ENCODE peak calls at places on chromosomes 13 and 19, in ten cellular contexts. R is tibial nerve, V is A549, M is body of pancreas, O is esophagus muscularis mucosa, W is ovary, G is gastrocnemius medialis, Q is testis, Y is right lobe of liver, T is prostate gland. U is an unnamed sample.
A peak's percentile ranks its signal among the peaks of the same experiment; 100 is the strongest.

GRCh38 chr19:21569497-21569870 is 64.1 kb downstream of the ZNF429 start:
- DNase-seq in R (no peak), V (no peak), M (peak; percentile 80), O (no peak), W (no peak), G (peak; percentile 49), Q (no peak), Y (peak; percentile 66), T (no peak), U (no peak)

GRCh38 chr13:73767747-73768315 is 366.4 kb downstream of the KLF12 start:
- DNase-seq in R (no peak), V (no peak), M (no peak), O (no peak), W (no peak), G (no peak), Q (no peak), Y (no peak), T (no peak), U (no peak)

GRCh38 chr13:22175815-22176214 is 504.9 kb downstream of the FGF9 start:
- DNase-seq in R (no peak), V (no peak), M (no peak), O (no peak), W (no peak), G (no peak), Q (no peak), Y (no peak), T (no peak), U (no peak)

GRCh38 chr19:35549174-35549788 is 3.9 kb downstream of the TMEM147 start:
- DNase-seq in R (no peak), V (peak; percentile 96), M (peak; percentile 70), O (no peak), W (peak; percentile 39), G (peak; percentile 47), Q (peak; percentile 39), Y (peak; percentile 63), T (peak; percentile 66), U (peak; percentile 50)

GRCh38 chr19:51691122-51692064 is 1.7 kb upstream of the SPACA6 start:
- DNase-seq in R (no peak), V (no peak), M (no peak), O (peak; percentile 60), W (no peak), G (no peak), Q (peak; percentile 44), Y (no peak), T (no peak), U (no peak)

GRCh38 chr13:58712191-58712590 is 1080.6 kb downstream of the PCDH17 start:
- DNase-seq in R (no peak), V (no peak), M (no peak), O (no peak), W (no peak), G (no peak), Q (no peak), Y (no peak), T (no peak), U (no peak)

GRCh38 chr19:41341669-41342490 is 11.8 kb downstream of the TGFB1 start:
- DNase-seq in R (no peak), V (no peak), M (peak; percentile 83), O (no peak), W (no peak), G (no peak), Q (no peak), Y (peak; percentile 50), T (no peak), U (no peak)

GRCh38 chr13:30159446-30159839 is 147.9 kb downstream of the KATNAL1 start:
- DNase-seq in R (no peak), V (no peak), M (no peak), O (no peak), W (no peak), G (no peak), Q (no peak), Y (no peak), T (no peak), U (no peak)

GRCh38 chr13:40390290-40391008 is 276.0 kb downstream of the FOXO1 start:
- DNase-seq in R (no peak), V (no peak), M (no peak), O (peak; percentile 75), W (no peak), G (no peak), Q (no peak), Y (no peak), T (no peak), U (no peak)

GRCh38 chr13:40387775-40388174 is 278.7 kb downstream of the FOXO1 start:
- DNase-seq in R (no peak), V (no peak), M (no peak), O (peak; percentile 55), W (no peak), G (no peak), Q (no peak), Y (no peak), T (no peak), U (no peak)

GRCh38 chr13:40389081-40389641 is 277.3 kb downstream of the FOXO1 start:
- DNase-seq in R (no peak), V (no peak), M (no peak), O (peak; percentile 87), W (no peak), G (no peak), Q (no peak), Y (no peak), T (no peak), U (no peak)

GRCh38 chr13:40386586-40386985 is 279.9 kb downstream of the FOXO1 start:
- DNase-seq in R (no peak), V (no peak), M (no peak), O (no peak), W (no peak), G (no peak), Q (no peak), Y (no peak), T (no peak), U (no peak)

DNA sequence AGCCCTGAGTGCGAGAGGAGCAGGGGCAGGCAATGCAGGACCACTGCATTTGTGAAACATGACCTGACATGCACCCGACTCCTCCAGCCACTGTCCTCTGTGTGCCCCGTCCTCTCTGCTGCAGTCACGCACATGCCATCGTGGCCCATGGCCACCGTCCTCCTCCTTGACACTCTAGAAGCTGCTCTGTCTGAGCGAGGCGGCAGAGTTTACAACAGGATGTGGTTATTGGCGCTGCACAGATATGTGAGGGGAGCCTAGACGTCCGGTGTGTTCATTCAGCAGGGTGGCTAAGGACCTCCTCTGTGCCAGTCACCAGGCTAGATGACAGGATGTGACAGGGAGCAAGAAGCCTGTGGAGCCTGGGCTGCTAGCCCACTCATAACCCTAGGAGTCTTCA is 277.8 kb downstream of the FOXO1 start:
- DNase-seq in R (no peak), V (no peak), M (no peak), O (peak; percentile 85), W (no peak), G (peak; percentile 48), Q (no peak), Y (no peak), T (no peak), U (peak; percentile 68)
- H3K27ac ChIP-seq in R (no peak overlapping the region), V (no peak overlapping the region), M (no peak overlapping the region), O (no peak overlapping the region), W (no peak overlapping the region), G (no peak overlapping the region), Q (no peak overlapping the region), Y (no peak overlapping the region), T (no peak overlapping the region), U (no peak overlapping the region)

DNA sequence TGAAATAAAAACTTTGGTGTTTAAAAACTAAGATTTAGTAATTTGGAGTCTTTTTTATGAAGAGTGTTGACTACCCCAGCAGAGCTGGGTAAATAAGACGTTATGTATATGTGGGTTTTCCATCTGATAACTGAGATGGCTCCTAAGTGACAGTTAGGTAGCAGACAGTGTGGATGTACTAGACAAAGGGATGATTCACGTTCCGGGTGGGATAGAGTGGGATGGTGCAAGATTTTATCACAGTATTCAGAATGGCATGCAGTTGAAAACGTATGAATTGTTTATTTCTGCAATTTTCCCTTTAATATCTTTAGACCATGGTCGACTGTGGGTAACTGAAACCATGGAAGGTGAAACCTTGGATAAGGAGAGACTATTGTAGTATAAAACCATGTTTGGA is 50.4 kb downstream of the NAA16 start:
- DNase-seq in R (no peak), V (no peak), M (no peak), O (no peak), W (no peak), G (no peak), Q (no peak), Y (no peak), T (no peak), U (no peak)
- TF ChIP-seq POLR2A in R (no peak), V (no peak), M (no peak), O (no peak), W (no peak), G (no peak), Q (no peak), Y (no peak), T (no peak), U (no peak)

DNA sequence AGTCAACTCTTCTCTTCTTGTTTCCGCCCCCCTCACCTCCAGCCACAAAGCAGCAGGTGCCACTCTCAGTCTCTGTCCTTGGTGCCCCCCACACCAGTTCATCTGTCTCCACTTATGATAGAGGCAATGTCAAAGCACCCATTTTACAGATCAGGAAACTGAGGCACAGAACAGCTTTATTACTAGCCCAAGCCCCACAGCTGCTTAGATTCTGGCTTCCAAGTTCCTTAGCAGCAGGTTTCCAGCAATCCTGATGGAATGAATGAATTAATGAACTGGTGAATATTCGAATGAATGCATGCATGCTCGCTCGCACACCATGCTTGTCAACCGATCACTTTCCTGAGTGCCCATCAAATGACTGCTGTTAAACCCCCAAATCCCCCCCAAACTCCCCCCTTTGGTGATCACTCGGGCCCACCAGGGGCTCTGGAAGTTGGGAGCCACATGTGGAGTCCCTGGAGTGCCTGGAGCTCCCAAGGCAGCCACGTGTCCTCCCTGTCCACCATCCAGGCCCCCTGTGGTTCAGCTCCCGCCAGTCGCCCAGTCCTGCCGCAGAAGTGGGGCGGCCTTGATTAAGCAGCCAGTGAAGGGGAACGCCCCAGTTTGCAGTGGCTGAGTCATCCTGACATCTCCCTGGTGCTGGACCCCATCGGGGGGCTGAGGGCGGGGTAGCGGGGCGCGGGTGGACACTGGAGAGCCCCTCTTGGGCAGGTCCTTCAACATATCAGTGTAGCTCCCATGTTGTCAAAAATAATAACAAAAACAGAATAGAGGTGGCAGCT is 6.8 kb downstream of the PTPRS start:
- DNase-seq in R (no peak), V (no peak), M (no peak), O (no peak), W (no peak), G (no peak), Q (no peak), Y (no peak), T (no peak), U (no peak)
- H3K27ac ChIP-seq in R (no peak overlapping the region), V (no peak overlapping the region), M (no peak overlapping the region), O (no peak overlapping the region), W (no peak overlapping the region), G (no peak overlapping the region), Q (no peak overlapping the region), Y (no peak overlapping the region), T (no peak overlapping the region), U (no peak overlapping the region)

GRCh38 chr13:113735750-113736149 is 23.3 kb upstream of the TMEM255B start:
- DNase-seq in R (no peak), V (no peak), M (no peak), O (no peak), W (no peak), G (no peak), Q (no peak), Y (no peak), T (no peak), U (peak; percentile 54)

GRCh38 chr13:113735194-113735593 is 23.8 kb upstream of the TMEM255B start:
- DNase-seq in R (no peak), V (no peak), M (no peak), O (no peak), W (no peak), G (no peak), Q (no peak), Y (no peak), T (no peak), U (peak; percentile 46)

GRCh38 chr13:113737803-113738202 is 21.2 kb upstream of the TMEM255B start:
- DNase-seq in R (no peak), V (no peak), M (no peak), O (no peak), W (no peak), G (no peak), Q (no peak), Y (no peak), T (no peak), U (no peak)

GRCh38 chr13:113734826-113735125 is 24.2 kb upstream of the TMEM255B start:
- DNase-seq in R (no peak), V (no peak), M (no peak), O (no peak), W (no peak), G (no peak), Q (no peak), Y (no peak), T (no peak), U (peak; percentile 51)

DNA sequence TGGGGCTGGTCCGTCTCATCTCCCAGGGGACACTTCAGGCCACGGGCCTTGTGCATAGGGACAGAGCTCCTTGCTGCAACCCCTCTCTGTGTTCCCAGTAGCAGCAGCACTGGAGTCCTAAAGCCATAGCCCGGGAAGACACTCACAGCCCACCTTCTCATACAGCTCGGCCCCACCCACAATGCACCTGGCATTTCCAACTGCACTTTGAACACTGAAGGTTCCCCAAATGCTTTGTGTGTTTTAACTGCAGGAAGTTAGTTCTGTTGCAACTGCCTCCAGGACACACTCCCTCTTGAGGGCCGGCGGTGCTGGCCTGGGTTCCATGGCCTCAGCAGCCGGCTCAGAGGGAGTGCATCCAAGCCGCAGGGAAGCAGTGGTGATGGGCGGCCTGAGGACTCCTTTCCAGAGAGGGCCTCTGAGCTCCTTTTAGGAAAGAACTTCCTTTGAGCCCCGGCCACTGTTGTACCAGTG is 22.7 kb upstream of the TMEM255B start:
- DNase-seq in R (no peak), V (no peak), M (no peak), O (no peak), W (no peak), G (no peak), Q (no peak), Y (no peak), T (no peak), U (no peak)
- TF ChIP-seq POLR2A in R (no peak), V (no peak), M (no peak), O (no peak), W (no peak), G (no peak), Q (no peak), Y (no peak), T (no peak), U (no peak)

U was measured in heart left ventricle.